ENCODE peak calls at places on chromosome 5, in four cellular contexts. One of them, this sample, is unnamed.

GRCh38 chr5:123047706-123048105 is 11.2 kb upstream of the PPIC start:
- DNase-seq in GM12878: no peak
- DNase-seq in K562: no peak
- DNase-seq in HL-60: no peak
- DNase-seq in this sample: no peak

GRCh38 chr5:42542106-42542505 is 118.9 kb downstream of the GHR start:
- DNase-seq in GM12878: no peak
- DNase-seq in K562: no peak
- DNase-seq in HL-60: no peak
- DNase-seq in this sample: no peak

GRCh38 chr5:10702040-10702629 is 58.9 kb downstream of the DAP start:
- DNase-seq in K562: peak; percentile 73
- DNase-seq in GM12878: no peak
- DNase-seq in HL-60: no peak
- DNase-seq in this sample: no peak

GRCh38 chr5:619444-619843 is 7.3 kb downstream of the CEP72 start:
- DNase-seq in GM12878: no peak
- DNase-seq in K562: no peak
- DNase-seq in HL-60: no peak
- DNase-seq in this sample: no peak

GRCh38 chr5:41510176-41510831 is at the start of gene PLCXD3:
- DNase-seq in K562: no peak
- DNase-seq in HL-60: no peak
- DNase-seq in GM12878: no peak
- DNase-seq in this sample: no peak

GRCh38 chr5:43802651-43803050 is 199.7 kb downstream of the NNT start:
- DNase-seq in HL-60: no peak
- DNase-seq in GM12878: no peak
- DNase-seq in K562: no peak
- DNase-seq in this sample: no peak

GRCh38 chr5:57348376-57348775 is 134.2 kb downstream of the ACTBL2 start:
- DNase-seq in K562: no peak
- DNase-seq in GM12878: no peak
- DNase-seq in HL-60: no peak
- DNase-seq in this sample: no peak

GRCh38 chr5:143057580-143057999 is 287.4 kb downstream of the ARHGAP26 start:
- DNase-seq in K562: no peak
- DNase-seq in HL-60: peak; percentile 54
- DNase-seq in GM12878: peak; percentile 85
- DNase-seq in this sample: no peak

GRCh38 chr5:91632871-91633270 is 249.8 kb upstream of the ARRDC3 start:
- DNase-seq in GM12878: no peak
- DNase-seq in HL-60: no peak
- DNase-seq in K562: no peak
- DNase-seq in this sample: no peak

DNA sequence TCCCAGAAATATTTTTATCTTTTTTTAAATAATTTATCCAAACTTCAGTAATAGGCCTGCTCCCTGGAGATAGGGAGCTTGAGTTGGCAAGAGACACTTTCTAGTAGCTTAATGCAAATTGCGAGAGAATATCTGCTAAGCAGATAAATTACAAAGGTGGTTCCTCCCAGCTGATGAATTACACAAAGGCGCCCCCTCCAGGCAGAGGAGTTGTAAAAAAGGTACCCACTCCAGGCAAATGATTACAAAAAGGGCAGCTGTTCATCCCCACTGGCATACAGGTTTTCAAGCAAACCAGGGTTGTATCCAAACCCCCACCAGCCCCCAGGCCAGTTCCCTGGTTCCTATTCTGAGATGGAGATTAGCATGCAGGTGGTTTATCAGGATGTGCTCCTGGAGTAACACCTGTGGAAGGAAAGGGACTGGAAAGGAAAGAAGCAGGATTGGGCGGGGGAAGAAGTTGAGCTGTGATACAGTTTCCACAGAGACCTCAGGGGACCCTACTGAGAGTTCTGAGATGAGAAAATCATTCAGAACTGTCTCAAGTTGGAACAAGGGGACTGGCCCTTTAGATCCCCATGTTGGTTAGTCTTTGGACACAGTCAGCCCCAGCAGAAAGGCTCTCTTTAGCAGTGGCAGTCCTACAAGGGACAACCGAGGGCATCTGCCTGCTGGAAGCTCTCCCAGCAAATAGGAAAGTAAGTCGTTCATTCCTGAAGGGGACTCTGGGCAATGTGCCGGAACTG is 25.5 kb downstream of the ESM1 start:
- DNase-seq in GM12878: no peak
- DNase-seq in K562: peak; percentile 26
- DNase-seq in HL-60: no peak
- DNase-seq in this sample: no peak
- TF ChIP-seq SPI1 in GM12878: no peak
- TF ChIP-seq SPI1 in K562: no peak
- TF ChIP-seq SPI1 in HL-60: no peak
- TF ChIP-seq SPI1 in this sample: no peak

GRCh38 chr5:110852053-110852452 is 113.2 kb downstream of the SLC25A46 start:
- DNase-seq in K562: no peak
- DNase-seq in GM12878: peak; percentile 36
- DNase-seq in HL-60: no peak
- DNase-seq in this sample: no peak

GRCh38 chr5:110853267-110853666 is 114.5 kb downstream of the SLC25A46 start:
- DNase-seq in K562: no peak
- DNase-seq in HL-60: no peak
- DNase-seq in GM12878: no peak
- DNase-seq in this sample: no peak

GRCh38 chr5:110855961-110856360 is 117.2 kb downstream of the SLC25A46 start:
- DNase-seq in GM12878: no peak
- DNase-seq in HL-60: no peak
- DNase-seq in K562: no peak
- DNase-seq in this sample: no peak

GRCh38 chr5:110852541-110852940 is 113.7 kb downstream of the SLC25A46 start:
- DNase-seq in K562: no peak
- DNase-seq in GM12878: no peak
- DNase-seq in HL-60: no peak
- DNase-seq in this sample: no peak

GRCh38 chr5:110854200-110854599 is 115.4 kb downstream of the SLC25A46 start:
- DNase-seq in K562: no peak
- DNase-seq in HL-60: no peak
- DNase-seq in GM12878: no peak
- DNase-seq in this sample: no peak
- TF ChIP-seq SPI1 in K562: no peak
- TF ChIP-seq SPI1 in HL-60: no peak
- TF ChIP-seq SPI1 in GM12878: no peak
- TF ChIP-seq SPI1 in this sample: no peak

GRCh38 chr5:164301136-164301535 is 795.7 kb downstream of the MAT2B start:
- DNase-seq in GM12878: no peak
- DNase-seq in K562: no peak
- DNase-seq in HL-60: no peak
- DNase-seq in this sample: no peak
- TF ChIP-seq SPI1 in GM12878: no peak
- TF ChIP-seq SPI1 in K562: no peak
- TF ChIP-seq SPI1 in HL-60: no peak
- TF ChIP-seq SPI1 in this sample: no peak

GRCh38 chr5:144473650-144474049 is 303.0 kb downstream of the KCTD16 start:
- DNase-seq in K562: no peak
- DNase-seq in HL-60: no peak
- DNase-seq in GM12878: no peak
- DNase-seq in this sample: no peak

GRCh38 chr5:144469106-144469505 is 298.4 kb downstream of the KCTD16 start:
- DNase-seq in K562: no peak
- DNase-seq in HL-60: no peak
- DNase-seq in GM12878: no peak
- DNase-seq in this sample: no peak

GRCh38 chr5:144467795-144468194 is 297.1 kb downstream of the KCTD16 start:
- DNase-seq in HL-60: no peak
- DNase-seq in GM12878: no peak
- DNase-seq in K562: no peak
- DNase-seq in this sample: no peak

GRCh38 chr5:144465441-144465840 is 294.8 kb downstream of the KCTD16 start:
- DNase-seq in GM12878: no peak
- DNase-seq in K562: no peak
- DNase-seq in HL-60: no peak
- DNase-seq in this sample: no peak

DNA sequence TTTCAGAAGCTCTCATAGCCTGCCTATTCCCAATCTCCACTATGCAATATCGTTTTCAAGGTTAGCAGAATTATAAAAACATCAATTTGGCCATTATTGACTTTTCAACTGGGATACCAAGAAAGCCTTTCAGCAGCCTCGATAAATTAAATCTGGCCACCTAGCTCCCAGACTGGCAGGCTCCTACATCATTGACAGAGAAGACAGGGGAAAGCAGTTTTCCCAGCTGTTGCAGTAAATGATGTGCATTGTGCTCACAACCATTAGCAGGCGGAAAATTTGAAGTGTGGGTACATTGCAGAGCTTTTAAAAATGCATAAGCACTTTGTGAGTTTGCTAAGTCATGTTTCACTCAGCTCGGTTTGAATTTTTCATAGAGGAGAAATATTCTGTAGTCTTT is 297.9 kb downstream of the KCTD16 start:
- DNase-seq in K562: no peak
- DNase-seq in HL-60: no peak
- DNase-seq in GM12878: no peak
- DNase-seq in this sample: no peak
- TF ChIP-seq SPI1 in K562: no peak
- TF ChIP-seq SPI1 in HL-60: no peak
- TF ChIP-seq SPI1 in GM12878: no peak
- TF ChIP-seq SPI1 in this sample: no peak

DNA sequence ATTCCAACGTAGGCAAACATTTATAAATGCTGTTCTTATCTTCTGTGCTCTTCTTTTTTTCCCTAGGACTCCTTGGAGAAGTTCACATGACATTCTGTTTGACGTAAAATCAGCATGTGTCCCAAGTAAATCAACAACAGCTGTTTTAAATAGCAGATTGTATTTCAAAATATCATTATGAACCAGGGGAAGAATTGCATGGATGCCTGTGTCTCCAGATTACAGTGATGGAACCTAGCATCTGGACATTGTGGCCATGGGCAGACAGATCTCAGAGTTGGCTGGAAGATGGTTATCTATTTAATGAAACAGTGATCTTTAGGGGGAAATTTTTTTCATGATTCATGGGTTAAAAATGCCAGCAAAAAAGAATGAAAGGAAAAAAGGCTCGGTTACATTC is 222.0 kb downstream of the MAN2A1 start:
- DNase-seq in K562: no peak
- DNase-seq in GM12878: no peak
- DNase-seq in HL-60: no peak
- DNase-seq in this sample: no peak
- TF ChIP-seq SPI1 in K562: no peak
- TF ChIP-seq SPI1 in GM12878: no peak
- TF ChIP-seq SPI1 in HL-60: no peak
- TF ChIP-seq SPI1 in this sample: no peak

GRCh38 chr5:94807985-94808384 is 189.5 kb downstream of the SLF1 start:
- DNase-seq in GM12878: no peak
- DNase-seq in K562: no peak
- DNase-seq in HL-60: no peak
- DNase-seq in this sample: no peak
- TF ChIP-seq SPI1 in GM12878: no peak
- TF ChIP-seq SPI1 in K562: no peak
- TF ChIP-seq SPI1 in HL-60: no peak
- TF ChIP-seq SPI1 in this sample: no peak

This sample was measured in GM12891.